ENCODE peak calls at places on chromosomes 3 and 15, in four cellular contexts. F is CD4-positive, alpha-beta T cell; Q is NK-92 treated with Interleukin-12 subunit alpha and Interleukin-12 subunit beta, amount 100 ng/mL, for 24 hours; I is activated CD8-positive, alpha-beta T cell treated with anti-CD3 and anti-CD28 coated beads, Interleukin-2, amount 10 ng/mL, durations not matched to agents 7 days and 5 days. H is an unnamed sample.

GRCh38 chr3:36461588-36461987 is 81.3 kb downstream of the STAC start:
- DNase-seq in F (no peak), I (no peak), Q (no peak), H (peak; percentile 14)

GRCh38 chr3:59978979-59979378 is 929.2 kb upstream of the CFAP20DC start:
- DNase-seq in I (no peak), Q (no peak), F (no peak), H (no peak)

GRCh38 chr3:110123929-110124328 is 786.6 kb upstream of the DPPA4 start:
- DNase-seq in Q (no peak), I (no peak), F (no peak), H (no peak)

GRCh38 chr15:78061963-78062427 is 15.5 kb downstream of the TBC1D2B start:
- DNase-seq in Q (peak; percentile 30), F (peak; percentile 52), I (peak; percentile 68), H (no peak)

GRCh38 chr3:46098319-46098761 is 71.1 kb upstream of the XCR1 start:
- DNase-seq in I (peak; percentile 80), F (peak; percentile 40), Q (peak; percentile 61), H (peak; percentile 55)

GRCh38 chr3:86175593-86175992 is 815.4 kb downstream of the VGLL3 start:
- DNase-seq in Q (no peak), I (no peak), F (no peak), H (no peak)

GRCh38 chr15:51629612-51630011 is 7.0 kb upstream of the DMXL2 start:
- DNase-seq in I (no peak), Q (peak; percentile 29), F (no peak), H (no peak)

GRCh38 chr15:34933432-34933975 is 36.0 kb downstream of the AQR start:
- DNase-seq in Q (no peak), F (no peak), I (no peak), H (no peak)

GRCh38 chr15:43199945-43200488 is 14.8 kb downstream of the CCNDBP1 start:
- DNase-seq in F (no peak), Q (no peak), I (peak; percentile 33), H (no peak)

GRCh38 chr3:52498134-52499054 is 3.3 kb downstream of the STAB1 start:
- DNase-seq in I (no peak), F (no peak), Q (no peak), H (no peak)

GRCh38 chr3:111080357-111080937 is 8.8 kb downstream of the NECTIN3 start:
- DNase-seq in Q (no peak), I (no peak), F (no peak), H (peak; percentile 26)

GRCh38 chr3:98961161-98962155 is 60.0 kb upstream of the DCBLD2 start:
- DNase-seq in I (no peak), Q (no peak), F (no peak), H (peak; percentile 69)